ENCODE peak calls at places on chromosomes 2 and 18, in ten cellular contexts. One of them, this sample, is unnamed.
A peak's percentile ranks its signal among the peaks of the same experiment; 100 is the strongest.

GRCh38 chr2:127664065-127664894 is 11.1 kb downstream of the LIMS2 start:
- DNase-seq in GM12865: no peak
- DNase-seq in AG10803: no peak
- DNase-seq in cardiac fibroblast: no peak
- DNase-seq in kidney: peak; percentile 70
- DNase-seq in neural crest cell: peak; percentile 35
- DNase-seq in lower lobe of right lung: peak; percentile 59
- DNase-seq in astrocyte of the spinal cord: no peak
- DNase-seq in H1: no peak
- DNase-seq in sigmoid colon: peak; percentile 75
- DNase-seq in this sample: no peak

GRCh38 chr2:71669058-71669456 is 215.7 kb downstream of the DYSF start:
- DNase-seq in GM12865: no peak
- DNase-seq in AG10803: no peak
- DNase-seq in cardiac fibroblast: no peak
- DNase-seq in kidney: peak; percentile 48
- DNase-seq in neural crest cell: no peak
- DNase-seq in lower lobe of right lung: no peak
- DNase-seq in astrocyte of the spinal cord: no peak
- DNase-seq in H1: no peak
- DNase-seq in sigmoid colon: peak; percentile 53
- DNase-seq in this sample: no peak

GRCh38 chr2:127535422-127535901 is at the start of gene MYO7B:
- DNase-seq in GM12865: no peak
- DNase-seq in AG10803: no peak
- DNase-seq in cardiac fibroblast: no peak
- DNase-seq in kidney: peak; percentile 76
- DNase-seq in neural crest cell: no peak
- DNase-seq in lower lobe of right lung: no peak
- DNase-seq in astrocyte of the spinal cord: no peak
- DNase-seq in H1: no peak
- DNase-seq in sigmoid colon: no peak
- DNase-seq in this sample: no peak

GRCh38 chr18:44031063-44031462 is 649.6 kb upstream of the SETBP1 start:
- DNase-seq in GM12865: no peak
- DNase-seq in AG10803: no peak
- DNase-seq in cardiac fibroblast: no peak
- DNase-seq in kidney: no peak
- DNase-seq in neural crest cell: no peak
- DNase-seq in lower lobe of right lung: no peak
- DNase-seq in astrocyte of the spinal cord: no peak
- DNase-seq in H1: no peak
- DNase-seq in sigmoid colon: no peak
- DNase-seq in this sample: no peak

GRCh38 chr18:52216686-52217085 is 123.3 kb upstream of the DCC start:
- DNase-seq in GM12865: no peak
- DNase-seq in AG10803: peak; percentile 35
- DNase-seq in cardiac fibroblast: peak; percentile 65
- DNase-seq in kidney: no peak
- DNase-seq in neural crest cell: no peak
- DNase-seq in lower lobe of right lung: no peak
- DNase-seq in astrocyte of the spinal cord: no peak
- DNase-seq in H1: no peak
- DNase-seq in sigmoid colon: no peak
- DNase-seq in this sample: no peak

GRCh38 chr18:54094474-54094873 is 130.0 kb downstream of the MBD2 start:
- DNase-seq in GM12865: peak; percentile 55
- DNase-seq in AG10803: no peak
- DNase-seq in cardiac fibroblast: no peak
- DNase-seq in kidney: no peak
- DNase-seq in neural crest cell: no peak
- DNase-seq in lower lobe of right lung: no peak
- DNase-seq in astrocyte of the spinal cord: no peak
- DNase-seq in H1: no peak
- DNase-seq in sigmoid colon: no peak
- DNase-seq in this sample: no peak

GRCh38 chr2:218398437-218399390 is 954 bp upstream of the CTDSP1 start:
- DNase-seq in GM12865: peak; percentile 88
- DNase-seq in AG10803: peak; percentile 86
- DNase-seq in cardiac fibroblast: peak; percentile 88
- DNase-seq in kidney: peak; percentile 97
- DNase-seq in neural crest cell: no peak
- DNase-seq in lower lobe of right lung: peak; percentile 89
- DNase-seq in astrocyte of the spinal cord: peak; percentile 69
- DNase-seq in H1: no peak
- DNase-seq in sigmoid colon: peak; percentile 94
- DNase-seq in this sample: no peak

GRCh38 chr18:63567276-63567675 is 19.9 kb upstream of the SERPINB13 start:
- DNase-seq in GM12865: no peak
- DNase-seq in AG10803: peak; percentile 51
- DNase-seq in cardiac fibroblast: no peak
- DNase-seq in kidney: no peak
- DNase-seq in neural crest cell: no peak
- DNase-seq in lower lobe of right lung: no peak
- DNase-seq in astrocyte of the spinal cord: no peak
- DNase-seq in H1: no peak
- DNase-seq in sigmoid colon: no peak
- DNase-seq in this sample: no peak

GRCh38 chr2:224222320-224222719 is 179.6 kb downstream of the FAM124B start:
- DNase-seq in GM12865: no peak
- DNase-seq in AG10803: peak; percentile 43
- DNase-seq in cardiac fibroblast: peak; percentile 52
- DNase-seq in kidney: no peak
- DNase-seq in neural crest cell: no peak
- DNase-seq in lower lobe of right lung: no peak
- DNase-seq in astrocyte of the spinal cord: peak; percentile 39
- DNase-seq in H1: no peak
- DNase-seq in sigmoid colon: no peak
- DNase-seq in this sample: no peak

GRCh38 chr2:134002391-134002790 is 251.5 kb upstream of the MGAT5 start:
- DNase-seq in GM12865: no peak
- DNase-seq in AG10803: no peak
- DNase-seq in cardiac fibroblast: no peak
- DNase-seq in kidney: no peak
- DNase-seq in neural crest cell: no peak
- DNase-seq in lower lobe of right lung: no peak
- DNase-seq in astrocyte of the spinal cord: no peak
- DNase-seq in H1: no peak
- DNase-seq in sigmoid colon: no peak
- DNase-seq in this sample: no peak

GRCh38 chr18:923144-923543 is 18.5 kb downstream of the ADCYAP1 start:
- DNase-seq in GM12865: no peak
- DNase-seq in AG10803: no peak
- DNase-seq in cardiac fibroblast: no peak
- DNase-seq in kidney: no peak
- DNase-seq in neural crest cell: no peak
- DNase-seq in lower lobe of right lung: no peak
- DNase-seq in astrocyte of the spinal cord: no peak
- DNase-seq in H1: no peak
- DNase-seq in sigmoid colon: no peak
- DNase-seq in this sample: no peak

GRCh38 chr2:174593574-174594203 is 3.9 kb downstream of the WIPF1 start:
- DNase-seq in GM12865: peak; percentile 93
- DNase-seq in AG10803: peak; percentile 83
- DNase-seq in cardiac fibroblast: peak; percentile 82
- DNase-seq in kidney: no peak
- DNase-seq in neural crest cell: no peak
- DNase-seq in lower lobe of right lung: no peak
- DNase-seq in astrocyte of the spinal cord: peak; percentile 90
- DNase-seq in H1: no peak
- DNase-seq in sigmoid colon: no peak
- DNase-seq in this sample: no peak

GRCh38 chr18:31241900-31242409 is 76.0 kb upstream of the DSG1 start:
- DNase-seq in GM12865: no peak
- DNase-seq in AG10803: no peak
- DNase-seq in cardiac fibroblast: no peak
- DNase-seq in kidney: no peak
- DNase-seq in neural crest cell: peak; percentile 65
- DNase-seq in lower lobe of right lung: no peak
- DNase-seq in astrocyte of the spinal cord: no peak
- DNase-seq in H1: peak; percentile 23
- DNase-seq in sigmoid colon: no peak
- DNase-seq in this sample: no peak
- TF ChIP-seq CTCF in GM12865: no peak
- TF ChIP-seq CTCF in AG10803: no peak
- TF ChIP-seq CTCF in cardiac fibroblast: peak; percentile 12
- TF ChIP-seq CTCF in kidney: peak; percentile 33
- TF ChIP-seq CTCF in neural crest cell: peak; percentile 86
- TF ChIP-seq CTCF in lower lobe of right lung: peak; percentile 40
- TF ChIP-seq CTCF in astrocyte of the spinal cord: peak; percentile 59
- TF ChIP-seq CTCF in H1: peak; percentile 84
- TF ChIP-seq CTCF in sigmoid colon: peak; percentile 23
- TF ChIP-seq CTCF in this sample: peak; percentile 27

DNA sequence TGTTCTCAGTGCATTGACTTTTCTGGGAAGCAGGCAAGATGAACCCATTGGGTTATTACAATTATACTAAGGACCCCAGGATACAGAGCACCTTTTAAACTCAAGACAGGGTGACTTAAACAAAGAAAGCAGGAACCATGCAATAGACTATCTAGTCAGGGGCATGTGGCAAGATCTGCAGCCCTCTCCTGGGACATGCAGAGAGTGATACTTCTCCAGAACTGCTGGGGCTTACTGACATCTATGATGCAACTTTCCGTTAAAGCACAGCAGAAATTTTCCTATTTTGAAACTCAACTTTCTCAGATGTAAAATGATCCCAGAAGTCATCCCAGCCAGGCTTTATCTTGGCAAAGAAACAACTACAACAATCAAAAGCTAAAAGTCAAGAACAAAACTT is 162.2 kb upstream of the HNMT start:
- DNase-seq in GM12865: no peak
- DNase-seq in AG10803: no peak
- DNase-seq in cardiac fibroblast: no peak
- DNase-seq in kidney: no peak
- DNase-seq in neural crest cell: no peak
- DNase-seq in lower lobe of right lung: no peak
- DNase-seq in astrocyte of the spinal cord: no peak
- DNase-seq in H1: no peak
- DNase-seq in sigmoid colon: no peak
- DNase-seq in this sample: no peak
- TF ChIP-seq CTCF in GM12865: no peak
- TF ChIP-seq CTCF in AG10803: no peak
- TF ChIP-seq CTCF in cardiac fibroblast: no peak
- TF ChIP-seq CTCF in kidney: no peak
- TF ChIP-seq CTCF in neural crest cell: no peak
- TF ChIP-seq CTCF in lower lobe of right lung: no peak
- TF ChIP-seq CTCF in astrocyte of the spinal cord: no peak
- TF ChIP-seq CTCF in H1: no peak
- TF ChIP-seq CTCF in sigmoid colon: no peak
- TF ChIP-seq CTCF in this sample: no peak

GRCh38 chr2:54088191-54088634 is 27.2 kb upstream of the ACYP2 start:
- DNase-seq in GM12865: no peak
- DNase-seq in AG10803: peak; percentile 38
- DNase-seq in cardiac fibroblast: peak; percentile 31
- DNase-seq in kidney: no peak
- DNase-seq in neural crest cell: no peak
- DNase-seq in lower lobe of right lung: no peak
- DNase-seq in astrocyte of the spinal cord: peak; percentile 57
- DNase-seq in H1: no peak
- DNase-seq in sigmoid colon: no peak
- DNase-seq in this sample: no peak
- TF ChIP-seq CTCF in GM12865: no peak
- TF ChIP-seq CTCF in AG10803: no peak
- TF ChIP-seq CTCF in cardiac fibroblast: no peak
- TF ChIP-seq CTCF in kidney: no peak
- TF ChIP-seq CTCF in neural crest cell: no peak
- TF ChIP-seq CTCF in lower lobe of right lung: no peak
- TF ChIP-seq CTCF in astrocyte of the spinal cord: no peak
- TF ChIP-seq CTCF in H1: no peak
- TF ChIP-seq CTCF in sigmoid colon: no peak
- TF ChIP-seq CTCF in this sample: no peak

DNA sequence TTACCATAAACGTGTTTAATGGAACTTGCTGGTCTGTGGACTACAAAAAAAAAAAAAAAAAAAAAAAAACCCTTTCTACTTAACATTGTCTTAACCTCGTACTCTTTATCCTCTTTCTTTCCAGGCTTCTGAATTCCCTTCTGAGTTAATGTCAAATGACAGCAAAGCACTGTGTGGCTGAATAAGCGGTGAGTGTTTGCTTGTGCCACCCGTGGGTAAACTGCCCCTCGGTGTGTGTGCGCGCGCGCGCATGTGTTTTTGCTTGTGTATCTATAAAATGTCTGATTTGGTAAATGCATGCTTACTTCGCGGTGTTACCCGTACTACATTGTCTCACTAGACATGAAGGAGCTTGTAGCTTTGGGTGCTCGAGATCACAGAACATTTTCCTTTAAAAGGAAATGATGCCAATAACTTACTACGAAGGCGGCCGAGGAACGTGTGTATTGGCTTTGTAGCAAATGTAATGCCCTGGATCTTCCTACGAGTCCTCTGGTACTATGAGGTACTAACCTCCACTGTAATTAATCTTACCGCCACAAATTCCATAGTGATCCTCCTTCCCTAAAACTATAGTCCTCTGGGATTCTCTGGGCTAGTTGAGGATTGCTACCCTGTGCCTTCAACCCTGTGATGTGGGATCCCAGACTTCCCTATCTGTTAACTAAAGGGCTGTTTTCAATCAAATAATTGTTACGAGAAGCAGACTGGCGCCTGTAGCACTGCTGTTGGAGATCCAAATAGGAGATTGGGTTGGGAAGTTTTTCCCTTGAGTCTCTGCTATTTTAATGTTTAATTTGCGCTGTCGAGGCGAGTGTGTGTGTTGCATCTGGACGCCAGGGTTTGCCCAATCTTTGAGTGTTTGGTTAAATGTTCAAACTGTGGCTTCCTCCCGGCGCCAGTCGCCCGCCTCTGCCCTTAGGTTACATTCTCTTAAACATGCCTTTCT is 1.1 kb downstream of the ID2 start:
- DNase-seq in GM12865: peak; percentile 51
- DNase-seq in AG10803: peak; percentile 69
- DNase-seq in cardiac fibroblast: peak; percentile 57
- DNase-seq in kidney: peak; percentile 77
- DNase-seq in neural crest cell: no peak
- DNase-seq in lower lobe of right lung: peak; percentile 67
- DNase-seq in astrocyte of the spinal cord: peak; percentile 57
- DNase-seq in H1: no peak
- DNase-seq in sigmoid colon: peak; percentile 74
- DNase-seq in this sample: no peak
- TF ChIP-seq CTCF in GM12865: no peak
- TF ChIP-seq CTCF in AG10803: no peak
- TF ChIP-seq CTCF in cardiac fibroblast: no peak
- TF ChIP-seq CTCF in kidney: no peak
- TF ChIP-seq CTCF in neural crest cell: no peak
- TF ChIP-seq CTCF in lower lobe of right lung: no peak
- TF ChIP-seq CTCF in astrocyte of the spinal cord: no peak
- TF ChIP-seq CTCF in H1: no peak
- TF ChIP-seq CTCF in sigmoid colon: no peak
- TF ChIP-seq CTCF in this sample: no peak

DNA sequence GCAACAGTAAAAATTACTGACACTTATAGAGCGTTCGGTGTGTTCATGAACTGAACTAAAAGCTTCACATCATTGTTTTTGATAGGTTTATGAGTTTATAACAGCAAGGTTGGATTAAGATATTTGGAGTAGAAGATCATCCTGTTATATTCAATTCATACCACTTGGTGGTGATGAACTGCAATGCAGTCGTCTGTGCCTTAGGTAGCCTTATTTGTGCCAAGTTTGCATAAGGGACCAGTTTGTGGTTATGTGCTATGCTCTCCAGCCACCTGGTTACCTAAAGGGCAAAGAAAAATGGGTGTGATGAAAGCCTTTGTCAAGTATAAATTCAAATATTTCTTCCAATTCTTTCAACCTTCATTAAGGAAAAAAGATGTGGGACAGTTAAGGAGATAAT is 150.9 kb upstream of the KCNH7 start:
- DNase-seq in GM12865: no peak
- DNase-seq in AG10803: no peak
- DNase-seq in cardiac fibroblast: no peak
- DNase-seq in kidney: no peak
- DNase-seq in neural crest cell: no peak
- DNase-seq in lower lobe of right lung: no peak
- DNase-seq in astrocyte of the spinal cord: no peak
- DNase-seq in H1: no peak
- DNase-seq in sigmoid colon: no peak
- DNase-seq in this sample: no peak
- TF ChIP-seq CTCF in GM12865: no peak
- TF ChIP-seq CTCF in AG10803: no peak
- TF ChIP-seq CTCF in cardiac fibroblast: no peak
- TF ChIP-seq CTCF in kidney: no peak
- TF ChIP-seq CTCF in neural crest cell: no peak
- TF ChIP-seq CTCF in lower lobe of right lung: no peak
- TF ChIP-seq CTCF in astrocyte of the spinal cord: no peak
- TF ChIP-seq CTCF in H1: peak; percentile 27
- TF ChIP-seq CTCF in sigmoid colon: no peak
- TF ChIP-seq CTCF in this sample: peak; percentile 39

This sample was measured in D721Med.